ENCODE peak calls at places on chromosome 5, in six cellular contexts. R, G, E, F, W and C are unnamed samples.

GRCh38 chr5:157543825-157544622 is 31.6 kb downstream of the ADAM19 start:
- DNase-seq in F (no peak), E (no peak), W (no peak), R (no peak), G (no peak), C (no peak)

GRCh38 chr5:16669776-16670175 is 53.0 kb upstream of the RETREG1 start:
- DNase-seq in R (no peak), E (no peak), W (no peak), F (no peak), G (no peak), C (no peak)

GRCh38 chr5:1343931-1344901 is 683 bp downstream of the CLPTM1L start:
- DNase-seq in W (no peak), R (no peak), F (peak), G (peak), E (no peak), C (no peak)

GRCh38 chr5:34487202-34487879 is 168.8 kb upstream of the RAI14 start:
- DNase-seq in E (no peak), R (no peak), W (no peak), F (no peak), G (no peak), C (no peak)

GRCh38 chr5:62732677-62733121 is 154.1 kb downstream of the LRRC70 start:
- DNase-seq in W (no peak), E (no peak), F (no peak), G (no peak), R (no peak), C (no peak)

GRCh38 chr5:179836225-179837019 is 15.7 kb downstream of the SQSTM1 start:
- DNase-seq in W (peak), G (no peak), F (no peak), R (no peak), E (no peak), C (no peak)

GRCh38 chr5:26700759-26701384 is 337.5 kb downstream of the CDH9 start:
- DNase-seq in W (no peak), G (no peak), R (peak), E (no peak), F (peak), C (peak)

GRCh38 chr5:494667-495255 is 29.5 kb downstream of the SLC9A3 start:
- DNase-seq in F (no peak), G (no peak), R (no peak), W (no peak), E (no peak), C (no peak)

GRCh38 chr5:127608077-127608660 is 40.7 kb upstream of the CTXN3 start:
- DNase-seq in E (no peak), G (no peak), F (no peak), W (no peak), R (no peak), C (no peak)

GRCh38 chr5:141882594-141883183 is 4.5 kb upstream of the PCDH1 start:
- DNase-seq in W (no peak), R (no peak), G (no peak), F (no peak), E (no peak), C (no peak)

GRCh38 chr5:147290261-147290660 is 55.4 kb downstream of the STK32A start:
- DNase-seq in G (no peak), F (no peak), R (no peak), W (no peak), E (no peak), C (no peak)

GRCh38 chr5:171428849-171429542 is 9.5 kb downstream of the FGF18 start:
- DNase-seq in G (no peak), R (peak), W (no peak), F (no peak), E (no peak), C (no peak)

GRCh38 chr5:55324815-55325418 is 17.1 kb downstream of the MTREX start:
- DNase-seq in G (no peak), E (peak), R (no peak), W (peak), F (peak), C (peak)

GRCh38 chr5:65663804-65664521 is 39.1 kb downstream of the SHLD3 start:
- DNase-seq in W (no peak), G (no peak), F (peak), R (peak), E (no peak), C (no peak)

GRCh38 chr5:68182534-68182933 is 33.0 kb upstream of the PIK3R1 start:
- DNase-seq in F (no peak), W (no peak), E (peak), R (no peak), G (no peak), C (no peak)

GRCh38 chr5:71924325-71924724 is 182.9 kb upstream of the MAP1B start:
- DNase-seq in F (no peak), G (no peak), R (no peak), E (no peak), W (no peak), C (no peak)

GRCh38 chr5:52150501-52150900 is 637.2 kb upstream of the ITGA1 start:
- DNase-seq in G (no peak), W (no peak), E (no peak), F (no peak), R (no peak), C (no peak)

GRCh38 chr5:154683101-154683757 is 71.9 kb upstream of the LARP1 start:
- DNase-seq in G (no peak), F (no peak), W (no peak), E (peak), R (no peak), C (no peak)

GRCh38 chr5:10607023-10607665 is 43.3 kb downstream of the ANKRD33B start:
- DNase-seq in R (peak), F (no peak), G (no peak), W (no peak), E (peak), C (peak)

GRCh38 chr5:172722309-172722815 is 48.6 kb downstream of the DUSP1 start:
- DNase-seq in E (no peak), W (peak), F (no peak), R (peak), G (no peak), C (no peak)

GRCh38 chr5:59698774-59699173 is 194.8 kb downstream of the PDE4D start:
- DNase-seq in R (no peak), F (no peak), E (no peak), W (no peak), G (no peak), C (no peak)

GRCh38 chr5:134784946-134785620 is 26.5 kb downstream of the DDX46 start:
- DNase-seq in W (no peak), E (no peak), F (no peak), G (no peak), R (no peak), C (no peak)

GRCh38 chr5:118165619-118166018 is 822.7 kb downstream of the DTWD2 start:
- DNase-seq in R (no peak), E (no peak), G (no peak), W (no peak), F (no peak), C (no peak)

GRCh38 chr5:53170748-53171349 is 61.3 kb upstream of the MOCS2 start:
- DNase-seq in R (peak), F (peak), W (no peak), E (no peak), G (no peak), C (peak)

GRCh38 chr5:56330806-56331205 is 97.7 kb upstream of the ANKRD55 start:
- DNase-seq in E (no peak), R (no peak), G (no peak), F (no peak), W (no peak), C (no peak)

GRCh38 chr5:178637356-178638069 is 10.7 kb upstream of the CLK4 start:
- DNase-seq in R (no peak), G (no peak), W (no peak), F (no peak), E (peak), C (peak)

GRCh38 chr5:37792976-37793328 is 46.9 kb downstream of the GDNF start:
- DNase-seq in G (no peak), W (no peak), E (no peak), R (no peak), F (peak), C (no peak)

GRCh38 chr5:122252319-122252718 is 59.7 kb upstream of the SNCAIP start:
- DNase-seq in W (no peak), R (peak), G (no peak), E (no peak), F (no peak), C (no peak)

GRCh38 chr5:138936225-138936967 is 61.3 kb upstream of the LRRTM2 start:
- DNase-seq in F (no peak), G (no peak), E (no peak), W (no peak), R (peak), C (no peak)

GRCh38 chr5:172595591-172596455 is 45.2 kb upstream of the NEURL1B start:
- DNase-seq in R (peak), E (no peak), G (no peak), W (no peak), F (no peak), C (no peak)

GRCh38 chr5:56306433-56307150 is 73.5 kb upstream of the ANKRD55 start:
- DNase-seq in F (no peak), R (no peak), G (no peak), E (no peak), W (no peak), C (peak)

GRCh38 chr5:179323026-179323571 is 22.2 kb downstream of the ADAMTS2 start:
- DNase-seq in E (no peak), W (no peak), G (no peak), R (no peak), F (no peak), C (no peak)

GRCh38 chr5:13994606-13995336 is 50.3 kb upstream of the DNAH5 start:
- DNase-seq in E (peak), F (no peak), W (no peak), G (no peak), R (no peak), C (peak)

GRCh38 chr5:60143912-60144311 is 250.4 kb upstream of the PDE4D start:
- DNase-seq in W (no peak), E (no peak), R (peak), F (no peak), G (no peak), C (no peak)

GRCh38 chr5:1526151-1526631 is 2.4 kb upstream of the LPCAT1 start:
- DNase-seq in E (no peak), R (peak), G (no peak), F (no peak), W (no peak), C (peak)

GRCh38 chr5:32387176-32387575 is 57.4 kb downstream of the ZFR start:
- DNase-seq in W (no peak), F (no peak), G (no peak), R (no peak), E (no peak), C (no peak)

GRCh38 chr5:81549123-81549522 is 155.2 kb upstream of the ACOT12 start:
- DNase-seq in R (no peak), W (no peak), E (no peak), F (no peak), G (no peak), C (no peak)

GRCh38 chr5:140221697-140222223 is 46.8 kb downstream of the CYSTM1 start:
- DNase-seq in F (peak), G (no peak), W (no peak), E (no peak), R (no peak), C (no peak)